ENCODE peak calls at places on chromosomes 5 and 9, in seven cellular contexts. One of them, this sample, is unnamed.
A peak's percentile ranks its signal among the peaks of the same experiment; 100 is the strongest.

GRCh38 chr9:84296146-84296843 is 44.3 kb downstream of the SLC28A3 start:
- DNase-seq in lower lobe of right lung: no peak
- DNase-seq in PC-3: peak; percentile 25
- DNase-seq in HCT116: no peak
- DNase-seq in left ventricle myocardium inferior: no peak
- DNase-seq in aorta: peak; percentile 71
- DNase-seq in BE2C: no peak
- DNase-seq in this sample: no peak

GRCh38 chr5:106757672-106758071 is 913.1 kb downstream of the EFNA5 start:
- DNase-seq in left ventricle myocardium inferior: no peak
- DNase-seq in HCT116: no peak
- DNase-seq in PC-3: no peak
- DNase-seq in lower lobe of right lung: no peak
- DNase-seq in BE2C: no peak
- DNase-seq in aorta: no peak
- DNase-seq in this sample: no peak

GRCh38 chr9:126384926-126385325 is 58.3 kb downstream of the MVB12B start:
- DNase-seq in PC-3: no peak
- DNase-seq in HCT116: no peak
- DNase-seq in lower lobe of right lung: no peak
- DNase-seq in left ventricle myocardium inferior: no peak
- DNase-seq in aorta: no peak
- DNase-seq in BE2C: no peak
- DNase-seq in this sample: no peak

GRCh38 chr9:79300153-79300552 is 271.6 kb upstream of the TLE4 start:
- DNase-seq in lower lobe of right lung: no peak
- DNase-seq in BE2C: peak; percentile 23
- DNase-seq in left ventricle myocardium inferior: no peak
- DNase-seq in aorta: no peak
- DNase-seq in HCT116: no peak
- DNase-seq in PC-3: no peak
- DNase-seq in this sample: no peak

GRCh38 chr5:131635755-131636479 is 888 bp upstream of the RAPGEF6 start:
- DNase-seq in PC-3: no peak
- DNase-seq in HCT116: no peak
- DNase-seq in aorta: no peak
- DNase-seq in left ventricle myocardium inferior: no peak
- DNase-seq in lower lobe of right lung: no peak
- DNase-seq in BE2C: no peak
- DNase-seq in this sample: peak; percentile 26

GRCh38 chr5:10090074-10090473 is 159.6 kb downstream of the ATPSCKMT start:
- DNase-seq in lower lobe of right lung: no peak
- DNase-seq in aorta: no peak
- DNase-seq in PC-3: no peak
- DNase-seq in HCT116: no peak
- DNase-seq in BE2C: no peak
- DNase-seq in left ventricle myocardium inferior: no peak
- DNase-seq in this sample: no peak

GRCh38 chr5:52786391-52786790 is 1.3 kb upstream of the ITGA1 start:
- DNase-seq in aorta: no peak
- DNase-seq in HCT116: no peak
- DNase-seq in BE2C: no peak
- DNase-seq in left ventricle myocardium inferior: no peak
- DNase-seq in PC-3: peak; percentile 47
- DNase-seq in lower lobe of right lung: no peak
- DNase-seq in this sample: no peak

GRCh38 chr9:77959803-77960202 is 71.8 kb downstream of the GNAQ start:
- DNase-seq in left ventricle myocardium inferior: no peak
- DNase-seq in aorta: no peak
- DNase-seq in BE2C: no peak
- DNase-seq in HCT116: no peak
- DNase-seq in lower lobe of right lung: no peak
- DNase-seq in PC-3: no peak
- DNase-seq in this sample: no peak

GRCh38 chr9:133821606-133822438 is 83.7 kb upstream of the SARDH start:
- DNase-seq in lower lobe of right lung: no peak
- DNase-seq in BE2C: no peak
- DNase-seq in PC-3: no peak
- DNase-seq in HCT116: no peak
- DNase-seq in left ventricle myocardium inferior: no peak
- DNase-seq in aorta: no peak
- DNase-seq in this sample: no peak

GRCh38 chr5:177343777-177344176 is 7.7 kb downstream of the LMAN2 start:
- DNase-seq in left ventricle myocardium inferior: no peak
- DNase-seq in lower lobe of right lung: peak; percentile 10
- DNase-seq in HCT116: no peak
- DNase-seq in PC-3: no peak
- DNase-seq in aorta: no peak
- DNase-seq in BE2C: no peak
- DNase-seq in this sample: no peak

GRCh38 chr5:109852371-109853160 is 162.8 kb downstream of the MAN2A1 start:
- DNase-seq in HCT116: no peak
- DNase-seq in PC-3: no peak
- DNase-seq in lower lobe of right lung: no peak
- DNase-seq in left ventricle myocardium inferior: no peak
- DNase-seq in BE2C: no peak
- DNase-seq in aorta: no peak
- DNase-seq in this sample: no peak

GRCh38 chr9:84404095-84404686 is 63.6 kb upstream of the SLC28A3 start:
- DNase-seq in left ventricle myocardium inferior: no peak
- DNase-seq in PC-3: peak; percentile 5
- DNase-seq in HCT116: peak; percentile 8
- DNase-seq in lower lobe of right lung: no peak
- DNase-seq in aorta: no peak
- DNase-seq in BE2C: no peak
- DNase-seq in this sample: no peak

GRCh38 chr9:37574996-37575395 is 1.2 kb downstream of the FBXO10 start:
- DNase-seq in PC-3: no peak
- DNase-seq in left ventricle myocardium inferior: no peak
- DNase-seq in BE2C: peak; percentile 25
- DNase-seq in aorta: no peak
- DNase-seq in lower lobe of right lung: no peak
- DNase-seq in HCT116: no peak
- DNase-seq in this sample: no peak

GRCh38 chr9:97468658-97469448 is 32.6 kb upstream of the TMOD1 start:
- DNase-seq in lower lobe of right lung: peak; percentile 55
- DNase-seq in aorta: peak; percentile 74
- DNase-seq in HCT116: peak; percentile 28
- DNase-seq in left ventricle myocardium inferior: peak; percentile 64
- DNase-seq in PC-3: peak; percentile 60
- DNase-seq in BE2C: peak; percentile 88
- DNase-seq in this sample: peak; percentile 67

GRCh38 chr5:66143473-66144073 is 527 bp upstream of the SREK1 start:
- DNase-seq in left ventricle myocardium inferior: no peak
- DNase-seq in lower lobe of right lung: no peak
- DNase-seq in BE2C: no peak
- DNase-seq in HCT116: no peak
- DNase-seq in PC-3: no peak
- DNase-seq in aorta: no peak
- DNase-seq in this sample: no peak

GRCh38 chr5:153974131-153974812 is 64.4 kb downstream of the FAM114A2 start:
- DNase-seq in BE2C: peak; percentile 24
- DNase-seq in left ventricle myocardium inferior: no peak
- DNase-seq in aorta: no peak
- DNase-seq in PC-3: peak; percentile 69
- DNase-seq in lower lobe of right lung: no peak
- DNase-seq in HCT116: peak; percentile 18
- DNase-seq in this sample: peak; percentile 31

GRCh38 chr5:95392593-95393182 is 1.5 kb downstream of the FAM81B start:
- DNase-seq in left ventricle myocardium inferior: no peak
- DNase-seq in BE2C: no peak
- DNase-seq in lower lobe of right lung: no peak
- DNase-seq in PC-3: peak; percentile 39
- DNase-seq in HCT116: no peak
- DNase-seq in aorta: no peak
- DNase-seq in this sample: peak; percentile 15

GRCh38 chr9:122087406-122088200 is 5.5 kb downstream of the TTLL11 start:
- DNase-seq in HCT116: no peak
- DNase-seq in lower lobe of right lung: no peak
- DNase-seq in PC-3: peak; percentile 86
- DNase-seq in BE2C: no peak
- DNase-seq in left ventricle myocardium inferior: no peak
- DNase-seq in aorta: peak; percentile 71
- DNase-seq in this sample: no peak

GRCh38 chr9:34809504-34810186 is 99.7 kb upstream of the CCL21 start:
- DNase-seq in PC-3: no peak
- DNase-seq in BE2C: no peak
- DNase-seq in HCT116: no peak
- DNase-seq in lower lobe of right lung: no peak
- DNase-seq in aorta: no peak
- DNase-seq in left ventricle myocardium inferior: no peak
- DNase-seq in this sample: peak; percentile 75

GRCh38 chr9:134344068-134344820 is 18.0 kb downstream of the RXRA start:
- DNase-seq in PC-3: no peak
- DNase-seq in BE2C: no peak
- DNase-seq in left ventricle myocardium inferior: peak; percentile 77
- DNase-seq in aorta: peak; percentile 87
- DNase-seq in lower lobe of right lung: peak; percentile 78
- DNase-seq in HCT116: no peak
- DNase-seq in this sample: no peak

GRCh38 chr5:131947445-131947844 is 2.0 kb upstream of the MEIKIN start:
- DNase-seq in left ventricle myocardium inferior: no peak
- DNase-seq in HCT116: no peak
- DNase-seq in aorta: no peak
- DNase-seq in BE2C: no peak
- DNase-seq in PC-3: peak; percentile 47
- DNase-seq in lower lobe of right lung: no peak
- DNase-seq in this sample: no peak

GRCh38 chr5:43515678-43516048 is 715 bp upstream of the C5orf34 start:
- DNase-seq in PC-3: no peak
- DNase-seq in lower lobe of right lung: no peak
- DNase-seq in HCT116: no peak
- DNase-seq in BE2C: no peak
- DNase-seq in left ventricle myocardium inferior: no peak
- DNase-seq in aorta: no peak
- DNase-seq in this sample: no peak

GRCh38 chr9:84397822-84398221 is 57.3 kb upstream of the SLC28A3 start:
- DNase-seq in BE2C: no peak
- DNase-seq in lower lobe of right lung: no peak
- DNase-seq in left ventricle myocardium inferior: no peak
- DNase-seq in aorta: no peak
- DNase-seq in HCT116: no peak
- DNase-seq in PC-3: peak; percentile 52
- DNase-seq in this sample: no peak

DNA sequence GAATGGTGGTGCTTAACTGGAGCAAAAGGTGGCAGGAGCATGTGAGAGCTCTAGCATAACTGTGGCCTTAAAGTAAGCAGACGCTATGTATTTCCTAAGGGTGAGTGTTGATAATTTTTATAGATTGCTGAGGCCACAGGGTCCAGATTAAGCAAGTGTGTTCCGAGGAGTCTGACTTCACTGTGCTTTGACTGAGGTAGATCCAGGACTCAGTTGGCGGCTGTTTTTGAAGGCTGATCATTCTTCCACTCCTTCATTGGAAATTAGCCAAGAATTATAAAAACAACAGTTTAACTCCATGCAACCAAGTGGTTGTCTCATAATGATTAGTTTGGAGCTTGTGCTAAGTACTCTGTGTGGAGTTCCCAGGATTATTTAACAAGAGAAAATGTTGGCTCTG is 19.1 kb downstream of the IQGAP2 start:
- DNase-seq in PC-3: no peak
- DNase-seq in BE2C: no peak
- DNase-seq in lower lobe of right lung: no peak
- DNase-seq in left ventricle myocardium inferior: no peak
- DNase-seq in HCT116: no peak
- DNase-seq in aorta: no peak
- DNase-seq in this sample: no peak
- H3K27me3 ChIP-seq in PC-3: peaks cover 45% of the 10 kb centered on the region
- H3K27me3 ChIP-seq in BE2C: peaks cover 17% of the 10 kb centered on the region
- H3K27me3 ChIP-seq in lower lobe of right lung: no peaks in the 10 kb centered on the region
- H3K27me3 ChIP-seq in left ventricle myocardium inferior: no peaks in the 10 kb centered on the region
- H3K27me3 ChIP-seq in HCT116: no peaks in the 10 kb centered on the region
- H3K27me3 ChIP-seq in aorta: peaks cover 2% of the 10 kb centered on the region
- H3K27me3 ChIP-seq in this sample: no peaks in the 10 kb centered on the region

GRCh38 chr5:133316346-133317343 is 264.8 kb downstream of the HSPA4 start:
- DNase-seq in aorta: no peak
- DNase-seq in lower lobe of right lung: no peak
- DNase-seq in left ventricle myocardium inferior: no peak
- DNase-seq in HCT116: peak; percentile 34
- DNase-seq in BE2C: peak; percentile 29
- DNase-seq in PC-3: peak; percentile 20
- DNase-seq in this sample: no peak

GRCh38 chr5:133311171-133311570 is 259.4 kb downstream of the HSPA4 start:
- DNase-seq in left ventricle myocardium inferior: no peak
- DNase-seq in PC-3: no peak
- DNase-seq in BE2C: no peak
- DNase-seq in aorta: no peak
- DNase-seq in lower lobe of right lung: no peak
- DNase-seq in HCT116: no peak
- DNase-seq in this sample: no peak

GRCh38 chr5:133317558-133317957 is 265.7 kb downstream of the HSPA4 start:
- DNase-seq in lower lobe of right lung: no peak
- DNase-seq in aorta: no peak
- DNase-seq in PC-3: no peak
- DNase-seq in left ventricle myocardium inferior: no peak
- DNase-seq in BE2C: no peak
- DNase-seq in HCT116: no peak
- DNase-seq in this sample: no peak

GRCh38 chr5:133309981-133310630 is 258.3 kb downstream of the HSPA4 start:
- DNase-seq in PC-3: peak; percentile 1
- DNase-seq in lower lobe of right lung: no peak
- DNase-seq in HCT116: no peak
- DNase-seq in left ventricle myocardium inferior: no peak
- DNase-seq in BE2C: no peak
- DNase-seq in aorta: no peak
- DNase-seq in this sample: no peak

GRCh38 chr5:133314086-133314485 is 262.3 kb downstream of the HSPA4 start:
- DNase-seq in BE2C: no peak
- DNase-seq in left ventricle myocardium inferior: no peak
- DNase-seq in aorta: no peak
- DNase-seq in HCT116: no peak
- DNase-seq in PC-3: no peak
- DNase-seq in lower lobe of right lung: no peak
- DNase-seq in this sample: no peak
- H3K27me3 ChIP-seq in BE2C: no peaks in the 10 kb centered on the region
- H3K27me3 ChIP-seq in left ventricle myocardium inferior: peaks cover 46% of the 10 kb centered on the region
- H3K27me3 ChIP-seq in aorta: no peaks in the 10 kb centered on the region
- H3K27me3 ChIP-seq in HCT116: no peaks in the 10 kb centered on the region
- H3K27me3 ChIP-seq in PC-3: no peaks in the 10 kb centered on the region
- H3K27me3 ChIP-seq in lower lobe of right lung: no peaks in the 10 kb centered on the region
- H3K27me3 ChIP-seq in this sample: no peaks in the 10 kb centered on the region

GRCh38 chr5:74070766-74071165 is 444.8 kb downstream of the ARHGEF28 start:
- DNase-seq in PC-3: no peak
- DNase-seq in HCT116: no peak
- DNase-seq in lower lobe of right lung: no peak
- DNase-seq in BE2C: no peak
- DNase-seq in aorta: no peak
- DNase-seq in left ventricle myocardium inferior: no peak
- DNase-seq in this sample: no peak
- H3K27me3 ChIP-seq in PC-3: no peaks in the 10 kb centered on the region
- H3K27me3 ChIP-seq in HCT116: no peaks in the 10 kb centered on the region
- H3K27me3 ChIP-seq in lower lobe of right lung: no peaks in the 10 kb centered on the region
- H3K27me3 ChIP-seq in BE2C: no peaks in the 10 kb centered on the region
- H3K27me3 ChIP-seq in aorta: no peaks in the 10 kb centered on the region
- H3K27me3 ChIP-seq in left ventricle myocardium inferior: no peaks in the 10 kb centered on the region
- H3K27me3 ChIP-seq in this sample: no peaks in the 10 kb centered on the region

DNA sequence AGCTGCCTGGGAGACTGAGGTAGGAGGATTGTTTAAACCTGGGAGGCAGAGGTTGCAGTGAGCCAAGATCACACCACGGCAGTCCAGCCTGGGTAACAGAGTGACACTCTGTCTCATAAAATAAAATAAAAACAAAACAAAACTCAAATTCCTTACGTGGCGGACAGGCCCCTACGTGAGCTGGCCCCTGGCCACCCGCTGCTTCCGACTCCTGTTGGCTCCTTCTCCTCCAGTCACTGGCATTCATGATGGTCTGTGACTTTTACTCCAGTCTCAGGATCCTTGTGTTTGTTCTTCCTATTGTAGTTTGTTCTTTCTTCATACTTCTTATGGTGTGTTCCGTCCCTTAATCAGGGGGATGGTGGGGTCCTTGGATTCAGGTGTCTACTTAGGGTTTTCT is 28.5 kb upstream of the ZFR start:
- DNase-seq in left ventricle myocardium inferior: no peak
- DNase-seq in HCT116: no peak
- DNase-seq in lower lobe of right lung: no peak
- DNase-seq in BE2C: no peak
- DNase-seq in PC-3: no peak
- DNase-seq in aorta: no peak
- DNase-seq in this sample: no peak
- H3K27me3 ChIP-seq in left ventricle myocardium inferior: no peaks in the 10 kb centered on the region
- H3K27me3 ChIP-seq in HCT116: no peaks in the 10 kb centered on the region
- H3K27me3 ChIP-seq in lower lobe of right lung: no peaks in the 10 kb centered on the region
- H3K27me3 ChIP-seq in BE2C: no peaks in the 10 kb centered on the region
- H3K27me3 ChIP-seq in PC-3: no peaks in the 10 kb centered on the region
- H3K27me3 ChIP-seq in aorta: no peaks in the 10 kb centered on the region
- H3K27me3 ChIP-seq in this sample: no peaks in the 10 kb centered on the region